ENCODE peak calls at places on chromosomes 1 and 21, in five cellular contexts. One of them, this sample, is unnamed.

GRCh38 chr1:64906447-64906846 is 59.9 kb downstream of the JAK1 start:
- DNase-seq in A549: no peak
- DNase-seq in thyroid gland: no peak
- DNase-seq in vagina: no peak
- DNase-seq in astrocyte: no peak
- DNase-seq in this sample: no peak

GRCh38 chr1:48263042-48263441 is 40.5 kb downstream of the SLC5A9 start:
- DNase-seq in astrocyte: no peak
- DNase-seq in vagina: no peak
- DNase-seq in thyroid gland: no peak
- DNase-seq in A549: no peak
- DNase-seq in this sample: no peak

GRCh38 chr1:42720868-42721267 is 19.2 kb downstream of the CLDN19 start:
- DNase-seq in thyroid gland: no peak
- DNase-seq in astrocyte: no peak
- DNase-seq in vagina: no peak
- DNase-seq in A549: no peak
- DNase-seq in this sample: no peak

GRCh38 chr1:240245629-240246020 is 153.9 kb downstream of the FMN2 start:
- DNase-seq in thyroid gland: no peak
- DNase-seq in A549: no peak
- DNase-seq in vagina: no peak
- DNase-seq in astrocyte: no peak
- DNase-seq in this sample: no peak

GRCh38 chr1:173364827-173365226 is 112.3 kb upstream of the PRDX6 start:
- DNase-seq in thyroid gland: no peak
- DNase-seq in astrocyte: no peak
- DNase-seq in vagina: no peak
- DNase-seq in A549: no peak
- DNase-seq in this sample: no peak

GRCh38 chr1:33060579-33061083 is 20.3 kb upstream of the AZIN2 start:
- DNase-seq in thyroid gland: no peak
- DNase-seq in A549: no peak
- DNase-seq in astrocyte: peak
- DNase-seq in vagina: no peak
- DNase-seq in this sample: no peak

GRCh38 chr1:100834779-100835645 is 59.6 kb downstream of the EXTL2 start:
- DNase-seq in A549: peak
- DNase-seq in vagina: no peak
- DNase-seq in astrocyte: no peak
- DNase-seq in thyroid gland: no peak
- DNase-seq in this sample: peak

GRCh38 chr1:42689912-42690311 is 7.7 kb downstream of the YBX1 start:
- DNase-seq in astrocyte: no peak
- DNase-seq in A549: no peak
- DNase-seq in vagina: no peak
- DNase-seq in thyroid gland: no peak
- DNase-seq in this sample: no peak

GRCh38 chr21:37006521-37007291 is at the start of gene RIPPLY3:
- DNase-seq in vagina: no peak
- DNase-seq in A549: no peak
- DNase-seq in astrocyte: peak
- DNase-seq in thyroid gland: no peak
- DNase-seq in this sample: no peak

GRCh38 chr1:21956720-21957552 is 19.8 kb upstream of the HSPG2 start:
- DNase-seq in A549: no peak
- DNase-seq in vagina: no peak
- DNase-seq in thyroid gland: peak
- DNase-seq in astrocyte: peak
- DNase-seq in this sample: no peak

GRCh38 chr1:8699679-8700078 is 117.8 kb downstream of the RERE start:
- DNase-seq in astrocyte: no peak
- DNase-seq in thyroid gland: no peak
- DNase-seq in vagina: no peak
- DNase-seq in A549: no peak
- DNase-seq in this sample: no peak

GRCh38 chr21:44353200-44353970 is at the start of gene TRPM2:
- DNase-seq in astrocyte: no peak
- DNase-seq in thyroid gland: no peak
- DNase-seq in A549: no peak
- DNase-seq in vagina: no peak
- DNase-seq in this sample: peak

GRCh38 chr1:175890958-175891357 is 147.6 kb upstream of the TNR start:
- DNase-seq in vagina: peak
- DNase-seq in astrocyte: no peak
- DNase-seq in thyroid gland: no peak
- DNase-seq in A549: no peak
- DNase-seq in this sample: no peak

GRCh38 chr1:175893192-175893591 is 149.8 kb upstream of the TNR start:
- DNase-seq in vagina: no peak
- DNase-seq in astrocyte: no peak
- DNase-seq in A549: no peak
- DNase-seq in thyroid gland: no peak
- DNase-seq in this sample: no peak

GRCh38 chr1:175894543-175894942 is 151.1 kb upstream of the TNR start:
- DNase-seq in A549: no peak
- DNase-seq in astrocyte: no peak
- DNase-seq in thyroid gland: no peak
- DNase-seq in vagina: no peak
- DNase-seq in this sample: no peak

GRCh38 chr1:175891783-175892309 is 148.5 kb upstream of the TNR start:
- DNase-seq in vagina: peak
- DNase-seq in astrocyte: no peak
- DNase-seq in thyroid gland: no peak
- DNase-seq in A549: no peak
- DNase-seq in this sample: no peak

DNA sequence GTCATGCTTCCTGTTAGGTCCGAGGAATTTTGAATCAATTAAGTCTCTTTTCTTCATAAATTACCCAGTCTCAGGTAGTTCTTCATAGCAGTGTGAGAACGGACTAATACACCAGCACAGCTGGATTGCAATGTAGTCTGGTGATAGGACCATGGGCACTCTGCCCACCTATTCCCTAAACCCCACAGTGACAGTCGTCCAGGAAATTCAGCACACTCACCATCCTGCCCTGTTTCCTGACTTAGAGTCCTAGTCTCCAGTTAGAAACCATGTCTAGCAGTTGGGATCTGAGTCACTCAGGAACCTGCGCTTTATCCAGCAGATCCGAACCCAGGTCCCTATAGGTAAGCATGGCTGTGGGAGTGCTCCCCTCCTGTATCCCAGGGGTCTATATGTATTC is 149.3 kb upstream of the TNR start:
- DNase-seq in thyroid gland: no peak
- DNase-seq in astrocyte: no peak
- DNase-seq in A549: no peak
- DNase-seq in vagina: peak
- DNase-seq in this sample: no peak
- H3K4me3 ChIP-seq in thyroid gland: no peak
- H3K4me3 ChIP-seq in astrocyte: no peak
- H3K4me3 ChIP-seq in A549: no peak
- H3K4me3 ChIP-seq in vagina: no peak
- H3K4me3 ChIP-seq in this sample: no peak

DNA sequence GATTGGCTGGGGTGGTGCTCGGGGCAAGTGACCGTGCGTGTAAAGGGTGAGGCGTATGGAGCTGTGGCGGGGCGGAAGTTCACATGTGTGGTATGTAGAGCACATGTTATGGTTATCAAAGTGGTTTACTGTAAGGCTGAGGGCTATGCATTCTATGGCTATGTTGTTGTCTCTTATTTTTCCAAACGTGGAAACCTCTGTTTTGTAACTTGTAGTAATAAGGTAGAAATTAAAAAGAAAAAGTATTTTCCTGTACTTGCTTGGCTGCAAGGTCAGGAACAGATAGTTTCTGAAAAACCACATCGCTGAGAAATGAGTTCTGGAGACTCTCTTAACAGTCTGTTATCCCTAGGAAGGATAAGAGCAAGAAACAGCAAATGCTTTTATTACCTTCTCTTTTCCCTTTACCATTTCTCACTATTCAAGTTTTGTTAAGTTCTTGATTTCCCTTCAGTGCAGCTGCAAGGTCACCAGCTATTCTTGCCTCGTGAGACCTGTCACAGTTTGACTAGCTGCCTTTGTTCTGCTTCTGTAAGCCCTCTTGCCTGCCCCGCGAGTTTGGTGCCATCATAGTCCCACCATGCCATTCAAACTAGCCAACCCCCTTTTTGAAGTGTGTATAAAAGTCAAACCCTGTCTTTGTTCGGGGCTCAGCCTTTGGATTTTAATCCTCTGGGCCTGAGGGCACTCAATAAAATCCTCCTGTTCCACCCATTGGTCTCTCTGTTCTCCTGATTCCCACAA is 9.5 kb downstream of the RNU1-2 start:
- DNase-seq in A549: peak
- DNase-seq in vagina: no peak
- DNase-seq in thyroid gland: peak
- DNase-seq in astrocyte: peak
- DNase-seq in this sample: peak
- H3K4me3 ChIP-seq in A549: peak
- H3K4me3 ChIP-seq in vagina: peak
- H3K4me3 ChIP-seq in thyroid gland: peak
- H3K4me3 ChIP-seq in astrocyte: peak
- H3K4me3 ChIP-seq in this sample: peak

GRCh38 chr1:113982955-113983742 is 3.9 kb downstream of the OLFML3 start:
- DNase-seq in thyroid gland: no peak
- DNase-seq in astrocyte: no peak
- DNase-seq in A549: no peak
- DNase-seq in vagina: no peak
- DNase-seq in this sample: no peak
- H3K4me3 ChIP-seq in thyroid gland: no peak
- H3K4me3 ChIP-seq in astrocyte: peak
- H3K4me3 ChIP-seq in A549: no peak
- H3K4me3 ChIP-seq in vagina: peak
- H3K4me3 ChIP-seq in this sample: no peak

GRCh38 chr21:25638634-25639166 is 358 bp upstream of the JAM2 start:
- DNase-seq in thyroid gland: no peak
- DNase-seq in vagina: no peak
- DNase-seq in astrocyte: no peak
- DNase-seq in A549: no peak
- DNase-seq in this sample: no peak
- H3K4me3 ChIP-seq in thyroid gland: peak
- H3K4me3 ChIP-seq in vagina: peak
- H3K4me3 ChIP-seq in astrocyte: peak
- H3K4me3 ChIP-seq in A549: peak
- H3K4me3 ChIP-seq in this sample: peak

DNA sequence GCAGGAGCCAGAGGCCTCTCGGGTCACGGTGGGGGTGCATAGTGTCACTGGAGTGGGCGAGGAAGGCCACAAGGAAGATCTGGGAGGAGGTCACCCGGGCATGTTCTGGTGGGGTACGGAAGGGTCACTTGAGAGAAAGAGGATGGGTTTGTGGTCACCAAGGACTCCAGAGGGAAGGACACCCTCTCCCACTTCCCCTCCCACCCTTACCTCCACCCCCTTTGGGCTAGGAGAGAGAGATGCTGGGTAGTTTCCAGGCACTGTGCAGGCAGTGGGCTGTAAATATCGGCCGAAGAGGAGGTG is 703 bp downstream of the AMIGO1 start:
- DNase-seq in vagina: no peak
- DNase-seq in astrocyte: no peak
- DNase-seq in A549: no peak
- DNase-seq in thyroid gland: no peak
- DNase-seq in this sample: no peak
- H3K4me3 ChIP-seq in vagina: peak
- H3K4me3 ChIP-seq in astrocyte: no peak
- H3K4me3 ChIP-seq in A549: peak
- H3K4me3 ChIP-seq in thyroid gland: peak
- H3K4me3 ChIP-seq in this sample: no peak

This sample was measured in Jurkat, Clone E6-1.